ENCODE peak calls at places on chromosomes 2 and 18, in ten cellular contexts. N, J, C, P, S, O, B, H, R and K are unnamed samples.

GRCh38 chr2:217228732-217229131 is 368.9 kb upstream of the TNP1 start:
- DNase-seq in J (no peak), B (no peak), N (no peak), O (no peak), P (no peak), S (no peak), H (no peak), C (no peak), R (no peak), K (no peak)

GRCh38 chr2:46495347-46496030 is 16.1 kb downstream of the TMEM247 start:
- DNase-seq in P (no peak), H (no peak), R (no peak), C (no peak), J (no peak), B (no peak), N (no peak), S (no peak), O (no peak), K (no peak)

GRCh38 chr18:28875059-28875458 is 698.1 kb upstream of the CDH2 start:
- DNase-seq in N (no peak), P (no peak), O (no peak), B (no peak), R (no peak), J (no peak), S (no peak), C (no peak), H (no peak), K (no peak)

GRCh38 chr2:43114210-43114609 is 112.2 kb downstream of the ZFP36L2 start:
- DNase-seq in H (no peak), N (no peak), S (peak; percentile 68), R (no peak), P (no peak), J (no peak), C (no peak), B (no peak), O (no peak), K (no peak)

GRCh38 chr18:44682181-44682870 is 1.6 kb downstream of the SETBP1 start:
- DNase-seq in P (no peak), S (peak; percentile 77), O (peak; percentile 35), H (no peak), J (no peak), R (no peak), B (no peak), C (no peak), N (no peak), K (peak; percentile 37)

GRCh38 chr2:67394734-67395133 is 2.4 kb upstream of the ETAA1 start:
- DNase-seq in S (peak; percentile 30), J (no peak), B (no peak), P (no peak), H (no peak), O (no peak), C (no peak), N (no peak), R (no peak), K (no peak)

GRCh38 chr2:70966681-70967080 is 11.7 kb upstream of the ANKRD53 start:
- DNase-seq in R (no peak), P (no peak), N (no peak), H (no peak), S (no peak), J (no peak), C (no peak), B (no peak), O (no peak), K (no peak)

GRCh38 chr2:134137182-134137595 is 116.7 kb upstream of the MGAT5 start:
- DNase-seq in N (no peak), B (no peak), R (no peak), J (no peak), H (peak; percentile 19), P (no peak), C (no peak), O (no peak), S (no peak), K (no peak)

GRCh38 chr2:109375656-109376055 is 238.1 kb downstream of the SEPTIN10 start:
- DNase-seq in B (no peak), C (no peak), P (no peak), H (peak; percentile 1), J (no peak), O (no peak), N (no peak), S (no peak), R (no peak), K (no peak)

GRCh38 chr2:9097239-9097638 is 93.8 kb upstream of the MBOAT2 start:
- DNase-seq in C (no peak), S (peak; percentile 53), B (no peak), N (no peak), R (no peak), P (no peak), O (no peak), H (no peak), J (no peak), K (no peak)

GRCh38 chr18:44840053-44840826 is 159.6 kb downstream of the SETBP1 start:
- DNase-seq in N (peak; percentile 28), J (no peak), S (no peak), P (no peak), R (no peak), H (no peak), O (no peak), B (no peak), C (no peak), K (no peak)

GRCh38 chr18:76487782-76488181 is 7.3 kb downstream of the ZNF516 start:
- DNase-seq in R (peak; percentile 67), J (no peak), C (no peak), P (no peak), O (no peak), H (no peak), B (no peak), S (peak; percentile 58), N (no peak), K (peak; percentile 79)

GRCh38 chr2:86622409-86622877 is 1.2 kb downstream of the RNF103 start:
- DNase-seq in H (peak; percentile 31), C (no peak), N (peak; percentile 61), B (no peak), S (peak; percentile 43), R (peak; percentile 34), P (peak; percentile 19), O (no peak), J (no peak), K (peak; percentile 49)

GRCh38 chr18:24198461-24198860 is 59.6 kb downstream of the CABYR start:
- DNase-seq in N (peak; percentile 16), B (no peak), H (no peak), P (no peak), J (no peak), C (no peak), R (no peak), S (no peak), O (no peak), K (no peak)

GRCh38 chr18:500556-501405 is at the start of gene COLEC12:
- DNase-seq in N (peak; percentile 32), C (no peak), H (peak; percentile 61), O (no peak), S (peak; percentile 53), R (peak; percentile 87), P (no peak), J (peak; percentile 70), B (no peak), K (peak; percentile 21)

GRCh38 chr18:10792181-10792580 is 266.4 kb downstream of the NAPG start:
- DNase-seq in N (no peak), C (no peak), B (no peak), P (no peak), J (no peak), H (no peak), O (no peak), S (no peak), R (no peak), K (no peak)

GRCh38 chr2:9717886-9718451 is 87.2 kb upstream of the YWHAQ start:
- DNase-seq in H (no peak), O (no peak), P (no peak), B (no peak), R (no peak), C (no peak), J (no peak), S (no peak), N (no peak), K (peak; percentile 28)

GRCh38 chr2:176652300-176653182 is 383.3 kb downstream of the MTX2 start:
- DNase-seq in O (peak; percentile 56), B (no peak), S (peak; percentile 50), J (no peak), H (no peak), P (no peak), N (peak; percentile 66), C (no peak), R (peak; percentile 43), K (peak; percentile 89)

GRCh38 chr2:160967523-160967922 is 192.7 kb upstream of the TANK start:
- DNase-seq in C (no peak), J (no peak), R (no peak), B (no peak), O (no peak), S (no peak), P (no peak), N (no peak), H (no peak), K (peak; percentile 25)

GRCh38 chr2:239406316-239406995 is 5.6 kb upstream of the HDAC4 start:
- DNase-seq in S (no peak), P (no peak), O (no peak), N (no peak), R (no peak), H (no peak), B (no peak), J (no peak), C (no peak), K (no peak)

GRCh38 chr18:37563810-37564511 is 1.6 kb downstream of the CELF4 start:
- DNase-seq in S (no peak), B (no peak), H (no peak), P (no peak), J (no peak), O (no peak), C (no peak), N (peak; percentile 61), R (no peak), K (peak; percentile 53)

GRCh38 chr2:134375935-134376334 is 122.1 kb downstream of the MGAT5 start:
- DNase-seq in C (no peak), H (no peak), N (peak; percentile 43), B (no peak), P (no peak), O (no peak), J (peak; percentile 12), S (peak; percentile 69), R (peak; percentile 50), K (peak; percentile 81)

GRCh38 chr2:119435148-119435952 is 3.7 kb downstream of the TMEM37 start:
- DNase-seq in O (no peak), B (no peak), C (no peak), H (no peak), J (no peak), S (no peak), P (no peak), N (no peak), R (peak; percentile 14), K (no peak)

GRCh38 chr2:230007931-230008707 is 60.6 kb downstream of the SLC16A14 start:
- DNase-seq in B (no peak), S (peak; percentile 75), J (peak; percentile 6), P (peak; percentile 82), O (peak; percentile 64), H (peak; percentile 81), C (peak; percentile 40), N (peak; percentile 51), R (peak; percentile 58), K (peak; percentile 80)

GRCh38 chr2:154264024-154264423 is 392.3 kb downstream of the GALNT13 start:
- DNase-seq in H (no peak), B (no peak), N (no peak), S (no peak), J (no peak), C (no peak), O (no peak), P (no peak), R (no peak), K (no peak)

GRCh38 chr2:126175222-126175621 is 480.7 kb upstream of the GYPC start:
- DNase-seq in S (no peak), O (no peak), N (no peak), B (no peak), J (no peak), C (no peak), R (no peak), P (no peak), H (no peak), K (no peak)

GRCh38 chr2:218711550-218711929 is 905 bp downstream of the TTLL4 start:
- DNase-seq in S (no peak), B (no peak), C (no peak), P (no peak), R (no peak), N (no peak), H (no peak), O (no peak), J (no peak), K (peak; percentile 40)

GRCh38 chr2:69945900-69946299 is 15.5 kb downstream of the ASPRV1 start:
- DNase-seq in S (no peak), P (no peak), R (no peak), H (no peak), J (no peak), C (no peak), B (no peak), O (no peak), N (no peak), K (no peak)